ENCODE peak calls at places on chromosomes 3 and 15, in four cellular contexts. E, W, J and N are unnamed samples.

GRCh38 chr15:45442497-45443135 is 64.3 kb upstream of the GATM start:
- DNase-seq in E (no peak), W (no peak), J (no peak), N (no peak)

GRCh38 chr3:157089455-157090221 is 70.3 kb downstream of the CCNL1 start:
- DNase-seq in E (no peak), W (peak; percentile 69), J (peak; percentile 42), N (no peak)

GRCh38 chr3:138249636-138250035 is 62.5 kb downstream of the ARMC8 start:
- DNase-seq in E (no peak), W (no peak), J (no peak), N (no peak)

GRCh38 chr3:115825046-115825445 is 201.7 kb downstream of the GAP43 start:
- DNase-seq in E (no peak), W (no peak), J (no peak), N (no peak)

GRCh38 chr3:52228266-52228665 is 2.8 kb upstream of the TLR9 start:
- DNase-seq in E (no peak), W (no peak), J (peak; percentile 25), N (no peak)

GRCh38 chr15:39191871-39192281 is 389.0 kb upstream of the THBS1 start:
- DNase-seq in E (no peak), W (no peak), J (no peak), N (no peak)

GRCh38 chr15:88077249-88077810 is 179.2 kb downstream of the NTRK3 start:
- DNase-seq in E (no peak), W (no peak), J (no peak), N (no peak)

GRCh38 chr3:63519426-63519825 is 133.0 kb upstream of the SNTN start:
- DNase-seq in E (no peak), W (no peak), J (no peak), N (no peak)

GRCh38 chr3:57826286-57826951 is 70.3 kb downstream of the SLMAP start:
- DNase-seq in E (no peak), W (no peak), J (no peak), N (no peak)

GRCh38 chr15:55526559-55527036 is 18.6 kb upstream of the DNAAF4 start:
- DNase-seq in E (peak; percentile 51), W (no peak), J (peak; percentile 48), N (no peak)

GRCh38 chr15:70274908-70275307 is 177.2 kb upstream of the TLE3 start:
- DNase-seq in E (no peak), W (no peak), J (no peak), N (no peak)

GRCh38 chr3:105835606-105836005 is 33.2 kb downstream of the CBLB start:
- DNase-seq in E (no peak), W (no peak), J (no peak), N (no peak)

GRCh38 chr3:183515968-183516851 is 39.3 kb downstream of the KLHL6 start:
- DNase-seq in E (no peak), W (peak; percentile 77), J (no peak), N (no peak)

GRCh38 chr3:14622368-14622767 is 29.2 kb upstream of the CCDC174 start:
- DNase-seq in E (no peak), W (no peak), J (no peak), N (no peak)

GRCh38 chr3:52689151-52689550 is 3.3 kb downstream of the GNL3 start:
- DNase-seq in E (no peak), W (no peak), J (no peak), N (no peak)

GRCh38 chr3:59081071-59081470 is 31.2 kb upstream of the CFAP20DC start:
- DNase-seq in E (no peak), W (no peak), J (no peak), N (no peak)

GRCh38 chr3:183073839-183074615 is 25.3 kb downstream of the MCCC1 start:
- DNase-seq in E (no peak), W (no peak), J (no peak), N (no peak)

GRCh38 chr15:50676799-50677483 is 9.7 kb downstream of the TRPM7 start:
- DNase-seq in E (no peak), W (no peak), J (peak; percentile 24), N (no peak)

GRCh38 chr15:68997930-68998777 is 16.3 kb upstream of the NOX5 start:
- DNase-seq in E (no peak), W (no peak), J (no peak), N (no peak)

GRCh38 chr15:27042230-27042629 is 71.2 kb downstream of the GABRG3 start:
- DNase-seq in E (no peak), W (no peak), J (no peak), N (no peak)

GRCh38 chr3:19183572-19183971 is 35.3 kb downstream of the KCNH8 start:
- DNase-seq in E (no peak), W (no peak), J (no peak), N (no peak)

GRCh38 chr15:67138946-67139855 is 73.8 kb downstream of the SMAD3 start:
- DNase-seq in E (no peak), W (no peak), J (no peak), N (no peak)

GRCh38 chr3:186520957-186521842 is 23.0 kb downstream of the CRYGS start:
- DNase-seq in E (no peak), W (peak; percentile 80), J (no peak), N (peak; percentile 33)

GRCh38 chr3:39101022-39101689 is 6.3 kb downstream of the GORASP1 start:
- DNase-seq in E (peak; percentile 78), W (no peak), J (peak; percentile 85), N (peak; percentile 55)

GRCh38 chr3:159902531-159903314 is 85.9 kb upstream of the IL12A start:
- DNase-seq in E (no peak), W (no peak), J (no peak), N (no peak)

GRCh38 chr3:188574885-188575284 is 420.9 kb downstream of the LPP start:
- DNase-seq in E (no peak), W (no peak), J (no peak), N (no peak)

GRCh38 chr3:42256135-42256819 is 9.7 kb downstream of the CCK start:
- DNase-seq in E (no peak), W (no peak), J (no peak), N (no peak)

GRCh38 chr15:66734961-66735908 is 33.2 kb downstream of the SMAD6 start:
- DNase-seq in E (no peak), W (no peak), J (no peak), N (no peak)

GRCh38 chr3:156535162-156535627 is 19.7 kb downstream of the SSR3 start:
- DNase-seq in E (no peak), W (no peak), J (no peak), N (no peak)

GRCh38 chr3:190596341-190597285 is 82.7 kb downstream of the IL1RAP start:
- DNase-seq in E (no peak), W (no peak), J (no peak), N (no peak)

GRCh38 chr3:161266731-161267150 is 45.6 kb downstream of the NMD3 start:
- DNase-seq in E (no peak), W (no peak), J (no peak), N (no peak)

GRCh38 chr3:4809970-4810369 is 169.3 kb upstream of the BHLHE40 start:
- DNase-seq in E (no peak), W (no peak), J (no peak), N (no peak)

GRCh38 chr3:33131328-33132018 is 17.7 kb downstream of the CRTAP start:
- DNase-seq in E (peak; percentile 71), W (no peak), J (peak; percentile 72), N (peak; percentile 63)

GRCh38 chr15:81375461-81375860 is 1.4 kb upstream of the TMC3 start:
- DNase-seq in E (no peak), W (no peak), J (no peak), N (no peak)
- TF ChIP-seq USF1 in E (no peak), W (no peak), J (no peak), N (no peak)

DNA sequence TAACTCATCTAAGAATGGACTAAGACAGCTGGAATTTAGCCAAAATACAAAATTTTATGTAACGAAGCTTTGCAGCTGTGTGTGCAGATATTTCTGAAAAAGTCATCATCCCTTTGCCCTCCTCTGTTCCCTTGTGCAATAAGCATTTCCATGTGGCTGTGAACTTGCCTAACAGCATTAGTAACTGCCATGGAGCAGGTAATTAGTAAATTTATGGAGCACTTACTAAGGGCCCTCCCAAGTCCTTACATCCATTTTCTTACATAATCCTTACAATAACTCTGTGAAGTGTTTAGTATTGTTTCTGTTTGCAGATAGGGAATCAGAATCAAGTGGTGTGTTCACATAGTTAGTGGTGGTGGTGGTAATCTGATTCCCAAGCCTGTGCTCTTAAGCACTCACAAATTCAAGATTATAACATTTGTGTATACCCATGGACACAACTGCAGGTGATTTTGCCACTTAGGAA is 114.5 kb downstream of the RARB start:
- DNase-seq in E (no peak), W (no peak), J (no peak), N (no peak)
- TF ChIP-seq USF1 in E (no peak), W (no peak), J (no peak), N (no peak)

GRCh38 chr3:123447749-123448502 is 964 bp downstream of the ADCY5 start:
- DNase-seq in E (peak; percentile 83), W (no peak), J (peak; percentile 83), N (peak; percentile 78)
- TF ChIP-seq USF1 in E (no peak), W (no peak), J (no peak), N (no peak)

GRCh38 chr3:171189394-171189793 is 162.9 kb upstream of the SLC2A2 start:
- DNase-seq in E (no peak), W (peak; percentile 46), J (no peak), N (no peak)

GRCh38 chr3:171186383-171186782 is 159.9 kb upstream of the SLC2A2 start:
- DNase-seq in E (no peak), W (no peak), J (no peak), N (no peak)

GRCh38 chr3:171186817-171187216 is 160.3 kb upstream of the SLC2A2 start:
- DNase-seq in E (no peak), W (no peak), J (no peak), N (no peak)

GRCh38 chr3:171185959-171186358 is 159.4 kb upstream of the SLC2A2 start:
- DNase-seq in E (no peak), W (no peak), J (no peak), N (no peak)

DNA sequence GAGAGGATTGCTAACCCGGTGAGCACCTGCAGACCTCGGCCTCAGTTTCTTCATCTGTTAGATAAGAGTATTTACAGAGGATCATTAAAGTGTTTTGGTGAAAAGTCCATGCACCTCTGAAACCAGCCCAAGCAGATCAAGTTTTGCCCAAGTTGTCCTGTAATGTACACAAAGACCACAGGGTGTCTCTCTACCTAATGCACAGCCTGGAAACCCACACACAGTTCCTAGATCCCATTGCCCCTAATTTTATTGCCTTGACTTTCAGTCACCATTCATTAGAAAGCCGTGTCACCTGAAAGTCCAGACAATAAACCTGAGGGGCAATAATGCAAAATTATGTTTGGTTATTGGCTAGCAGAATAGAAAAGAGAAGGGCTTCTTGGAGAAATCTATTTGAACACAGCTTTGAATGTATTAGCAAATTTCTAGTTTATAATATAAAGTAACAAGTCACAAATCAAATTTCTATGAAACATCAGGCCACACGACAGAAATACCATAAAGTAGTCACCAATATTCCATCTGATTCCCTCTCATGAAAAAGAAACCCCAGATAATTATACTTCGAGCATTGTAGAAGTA is 161.3 kb upstream of the SLC2A2 start:
- DNase-seq in E (peak; percentile 48), W (no peak), J (peak; percentile 42), N (no peak)
- TF ChIP-seq USF1 in E (no peak), W (no peak), J (no peak), N (no peak)

GRCh38 chr15:97904196-97904572 is 56.3 kb upstream of the ARRDC4 start:
- DNase-seq in E (peak; percentile 79), W (no peak), J (peak; percentile 65), N (peak; percentile 86)
- TF ChIP-seq USF1 in E (no peak), W (no peak), J (no peak), N (no peak)